ENCODE peak calls at places on chromosomes 13 and 19, in seven cellular contexts. U, R, C, H, Y, J and S are unnamed samples.

GRCh38 chr13:91544723-91545122 is 146.3 kb downstream of the GPC5 start:
- DNase-seq in U (no peak), R (no peak), C (no peak), H (no peak), Y (no peak), J (no peak), S (peak)

GRCh38 chr19:7159105-7159933 is 89.8 kb downstream of the ZNF557 start:
- DNase-seq in U (peak), R (no peak), C (no peak), H (no peak), Y (no peak), J (no peak), S (no peak)

GRCh38 chr19:6963259-6963852 is 57.9 kb downstream of the MBD3L2B start:
- DNase-seq in U (no peak), R (no peak), C (no peak), H (no peak), Y (no peak), J (no peak), S (no peak)

GRCh38 chr13:19169496-19169895 is 12.1 kb downstream of the TUBA3C start:
- DNase-seq in U (no peak), R (no peak), C (no peak), H (no peak), Y (no peak), J (no peak), S (no peak)

GRCh38 chr13:94309997-94310842 is 169.3 kb downstream of the DCT start:
- DNase-seq in U (no peak), R (no peak), C (no peak), H (no peak), Y (no peak), J (no peak), S (no peak)

GRCh38 chr19:3179739-3180293 is 1.2 kb downstream of the S1PR4 start:
- DNase-seq in U (no peak), R (no peak), C (no peak), H (peak), Y (no peak), J (no peak), S (peak)

GRCh38 chr19:30870861-30871260 is 478.4 kb downstream of the TSHZ3 start:
- DNase-seq in U (no peak), R (peak), C (no peak), H (no peak), Y (no peak), J (no peak), S (peak)

GRCh38 chr19:13872695-13873389 is 4.1 kb upstream of the NANOS3 start:
- DNase-seq in U (no peak), R (peak), C (no peak), H (peak), Y (no peak), J (no peak), S (peak)

GRCh38 chr13:62643007-62643483 is 1227.4 kb upstream of the PCDH20 start:
- DNase-seq in U (no peak), R (no peak), C (no peak), H (no peak), Y (no peak), J (no peak), S (no peak)

GRCh38 chr19:13329766-13330165 is 176.5 kb downstream of the CACNA1A start:
- DNase-seq in U (no peak), R (no peak), C (no peak), H (no peak), Y (no peak), J (no peak), S (no peak)

GRCh38 chr19:45667620-45668341 is at the start of gene GIPR:
- DNase-seq in U (no peak), R (no peak), C (peak), H (peak), Y (no peak), J (peak), S (peak)

GRCh38 chr13:60282708-60283107 is 114.3 kb upstream of the TDRD3 start:
- DNase-seq in U (no peak), R (no peak), C (no peak), H (no peak), Y (no peak), J (no peak), S (no peak)

GRCh38 chr19:31268751-31269150 is 80.5 kb downstream of the TSHZ3 start:
- DNase-seq in U (no peak), R (no peak), C (no peak), H (no peak), Y (no peak), J (no peak), S (no peak)

GRCh38 chr19:17863520-17864182 is 3.9 kb downstream of the RPL18A start:
- DNase-seq in U (no peak), R (no peak), C (no peak), H (no peak), Y (no peak), J (no peak), S (no peak)

GRCh38 chr13:21365574-21365973 is 93.5 kb downstream of the ZDHHC20 start:
- DNase-seq in U (no peak), R (no peak), C (no peak), H (peak), Y (peak), J (no peak), S (no peak)

GRCh38 chr19:7497292-7497691 is 8.5 kb upstream of the PEX11G start:
- DNase-seq in U (no peak), R (no peak), C (no peak), H (no peak), Y (no peak), J (no peak), S (peak)

GRCh38 chr13:98509271-98510155 is 67.4 kb downstream of the STK24 start:
- DNase-seq in U (peak), R (no peak), C (no peak), H (no peak), Y (no peak), J (no peak), S (no peak)

GRCh38 chr19:49809155-49809986 is 3.7 kb downstream of the FUZ start:
- DNase-seq in U (no peak), R (peak), C (peak), H (peak), Y (peak), J (peak), S (peak)

GRCh38 chr13:33931397-33931987 is 113.5 kb downstream of the RFC3 start:
- DNase-seq in U (no peak), R (no peak), C (no peak), H (no peak), Y (no peak), J (no peak), S (no peak)

GRCh38 chr19:55253842-55254624 is 4.8 kb downstream of the PPP6R1 start:
- DNase-seq in U (no peak), R (no peak), C (peak), H (peak), Y (peak), J (peak), S (no peak)

GRCh38 chr13:32897296-32897695 is 118.9 kb upstream of the KL start:
- DNase-seq in U (no peak), R (no peak), C (no peak), H (no peak), Y (no peak), J (no peak), S (no peak)

GRCh38 chr19:11767633-11768133 is 883 bp downstream of the ZNF441 start:
- DNase-seq in U (no peak), R (peak), C (peak), H (no peak), Y (no peak), J (peak), S (no peak)

GRCh38 chr13:48220592-48221300 is 12.3 kb upstream of the ITM2B start:
- DNase-seq in U (no peak), R (no peak), C (no peak), H (peak), Y (no peak), J (no peak), S (no peak)

GRCh38 chr13:35724480-35724879 is 248.0 kb upstream of the MAB21L1 start:
- DNase-seq in U (no peak), R (no peak), C (no peak), H (no peak), Y (no peak), J (no peak), S (no peak)

GRCh38 chr13:91804724-91805123 is 406.3 kb downstream of the GPC5 start:
- DNase-seq in U (no peak), R (no peak), C (no peak), H (no peak), Y (no peak), J (no peak), S (no peak)

GRCh38 chr13:97889803-97890202 is 63.7 kb upstream of the IPO5 start:
- DNase-seq in U (no peak), R (no peak), C (no peak), H (no peak), Y (no peak), J (no peak), S (no peak)

GRCh38 chr19:57389730-57390598 is at the start of gene ZNF548:
- DNase-seq in U (peak), R (peak), C (peak), H (peak), Y (peak), J (peak), S (peak)

GRCh38 chr13:103282571-103283450 is 216.6 kb upstream of the SLC10A2 start:
- DNase-seq in U (no peak), R (no peak), C (no peak), H (no peak), Y (no peak), J (no peak), S (no peak)

GRCh38 chr13:113499936-113500335 is 9.4 kb upstream of the DCUN1D2 start:
- DNase-seq in U (no peak), R (no peak), C (no peak), H (no peak), Y (no peak), J (no peak), S (no peak)